ENCODE peak calls at places on chromosomes 2 and 18, in seven cellular contexts. E is left lung; P is IMR-90; Y is iPS DF 6.9; Z is CD8-positive, alpha-beta T cell; N is ovary; D is cardiac muscle cell. C is an unnamed sample.
A peak's percentile ranks its signal among the peaks of the same experiment; 100 is the strongest.

GRCh38 chr2:239751719-239752355 is 273.3 kb downstream of the NDUFA10 start:
- DNase-seq in N (no peak), Y (no peak), P (no peak), Z (peak; percentile 61), D (peak; percentile 55), E (peak; percentile 44), C (peak; percentile 68)

GRCh38 chr18:5943514-5943913 is 48.2 kb upstream of the TMEM200C start:
- DNase-seq in Y (no peak), E (no peak), Z (no peak), P (peak; percentile 25), D (peak; percentile 27), N (peak; percentile 29), C (no peak)

GRCh38 chr2:72961853-72962468 is 44.6 kb downstream of the EMX1 start:
- DNase-seq in E (no peak), Z (no peak), Y (no peak), D (no peak), P (no peak), N (no peak), C (no peak)

GRCh38 chr18:11665587-11665986 is 23.5 kb upstream of the GNAL start:
- DNase-seq in Y (no peak), P (no peak), N (no peak), Z (no peak), D (no peak), E (no peak), C (no peak)

GRCh38 chr2:224217962-224218347 is 178.9 kb upstream of the SERPINE2 start:
- DNase-seq in Z (no peak), D (peak; percentile 81), E (peak; percentile 32), P (peak; percentile 90), Y (no peak), N (no peak), C (no peak)

GRCh38 chr2:177161741-177162440 is 50.7 kb upstream of the HNRNPA3 start:
- DNase-seq in P (peak; percentile 41), N (no peak), D (peak; percentile 57), E (no peak), Y (no peak), Z (no peak), C (no peak)

GRCh38 chr2:54903736-54904554 is 146.3 kb downstream of the RTN4 start:
- DNase-seq in D (peak; percentile 94), P (peak; percentile 99), Y (no peak), E (peak; percentile 52), Z (no peak), N (no peak), C (no peak)

GRCh38 chr2:172640389-172640788 is 84.5 kb downstream of the PDK1 start:
- DNase-seq in D (peak; percentile 6), N (no peak), P (peak; percentile 65), Z (no peak), Y (no peak), E (no peak), C (no peak)

GRCh38 chr2:24111407-24111861 is 11.7 kb downstream of the PFN4 start:
- DNase-seq in Z (no peak), E (no peak), P (peak; percentile 35), Y (no peak), D (no peak), N (no peak), C (no peak)

GRCh38 chr2:172282944-172283343 is 144.4 kb upstream of the ITGA6 start:
- DNase-seq in D (peak; percentile 62), E (no peak), Y (no peak), Z (no peak), N (no peak), P (peak; percentile 99), C (no peak)

GRCh38 chr2:233422050-233422639 is 67.9 kb downstream of the DGKD start:
- DNase-seq in Y (no peak), Z (peak; percentile 85), E (peak; percentile 90), N (no peak), P (no peak), D (no peak), C (peak; percentile 95)

GRCh38 chr18:55421612-55422381 is 166.2 kb downstream of the TCF4 start:
- DNase-seq in P (no peak), Z (no peak), N (peak; percentile 42), D (peak; percentile 67), E (no peak), Y (no peak), C (no peak)

GRCh38 chr18:73842795-73843394 is 304.7 kb downstream of the FBXO15 start:
- DNase-seq in E (no peak), N (no peak), Y (peak; percentile 2), P (peak; percentile 65), Z (no peak), D (peak; percentile 64), C (no peak)

GRCh38 chr2:593354-594026 is 83.7 kb downstream of the TMEM18 start:
- DNase-seq in Z (no peak), Y (no peak), D (no peak), E (no peak), N (no peak), P (no peak), C (no peak)

DNA sequence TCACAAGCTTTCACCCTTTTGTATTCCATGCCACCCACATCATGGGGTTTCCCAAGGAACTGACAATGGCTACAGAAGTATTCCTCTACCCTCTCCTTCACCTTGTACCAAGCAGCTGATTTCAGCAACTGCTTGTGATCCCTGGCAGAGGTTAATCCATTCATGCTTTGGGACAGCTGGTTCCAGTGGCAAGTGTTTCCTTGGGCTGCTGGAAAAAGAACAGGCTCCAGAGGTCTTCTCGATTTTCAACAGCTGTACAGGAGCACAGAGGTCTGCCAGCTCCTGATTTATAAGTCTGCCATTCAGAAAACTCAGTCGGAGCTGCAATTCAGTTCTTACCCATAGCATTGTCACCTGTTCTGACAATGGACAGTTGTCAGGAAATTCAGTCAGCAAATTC is 239.2 kb upstream of the CWC22 start:
- DNase-seq in P (no peak), Y (no peak), E (no peak), D (no peak), Z (no peak), N (no peak), C (no peak)
- H3K4me1 ChIP-seq in P (no peaks in the 10 kb centered on the region), Y (peaks cover 2% of the 10 kb centered on the region), E (no peaks in the 10 kb centered on the region), D (no peaks in the 10 kb centered on the region), Z (no peaks in the 10 kb centered on the region), N (no peaks in the 10 kb centered on the region), C (no peaks in the 10 kb centered on the region)

GRCh38 chr18:57445488-57446319 is 10.5 kb downstream of the ONECUT2 start:
- DNase-seq in N (no peak), Z (no peak), D (no peak), P (no peak), E (no peak), Y (no peak), C (no peak)

GRCh38 chr18:57446322-57446721 is 11.1 kb downstream of the ONECUT2 start:
- DNase-seq in P (peak; percentile 4), N (no peak), Z (no peak), D (no peak), E (no peak), Y (no peak), C (no peak)

GRCh38 chr18:57444301-57444759 is 9.2 kb downstream of the ONECUT2 start:
- DNase-seq in Z (no peak), N (no peak), P (no peak), E (no peak), Y (no peak), D (no peak), C (no peak)

GRCh38 chr18:57443716-57444115 is 8.5 kb downstream of the ONECUT2 start:
- DNase-seq in D (no peak), Z (no peak), P (no peak), Y (no peak), N (no peak), E (no peak), C (no peak)

GRCh38 chr18:57447154-57447621 is 12.0 kb downstream of the ONECUT2 start:
- DNase-seq in P (peak; percentile 18), Y (no peak), Z (no peak), N (no peak), D (peak; percentile 48), E (no peak), C (no peak)
- H3K27me3 ChIP-seq in P (peaks cover 16% of the 10 kb centered on the region), Y (peaks cover 20% of the 10 kb centered on the region), Z (peaks cover 5% of the 10 kb centered on the region), N (no peaks in the 10 kb centered on the region), D (peaks cover 57% of the 10 kb centered on the region), E (peaks cover 23% of the 10 kb centered on the region), C (peaks cover 54% of the 10 kb centered on the region)

GRCh38 chr18:48473816-48474215 is 64.6 kb upstream of the ZBTB7C start:
- DNase-seq in D (no peak), Y (no peak), N (no peak), Z (no peak), E (no peak), P (no peak), C (no peak)

GRCh38 chr18:48468151-48468550 is 59.0 kb upstream of the ZBTB7C start:
- DNase-seq in Y (no peak), D (no peak), E (no peak), Z (no peak), P (no peak), N (no peak), C (no peak)

GRCh38 chr18:48472610-48473009 is 63.4 kb upstream of the ZBTB7C start:
- DNase-seq in Z (no peak), N (no peak), E (no peak), Y (no peak), P (no peak), D (peak; percentile 61), C (no peak)

GRCh38 chr18:48467231-48467630 is 58.0 kb upstream of the ZBTB7C start:
- DNase-seq in Z (no peak), Y (no peak), P (no peak), E (no peak), D (no peak), N (no peak), C (no peak)

DNA sequence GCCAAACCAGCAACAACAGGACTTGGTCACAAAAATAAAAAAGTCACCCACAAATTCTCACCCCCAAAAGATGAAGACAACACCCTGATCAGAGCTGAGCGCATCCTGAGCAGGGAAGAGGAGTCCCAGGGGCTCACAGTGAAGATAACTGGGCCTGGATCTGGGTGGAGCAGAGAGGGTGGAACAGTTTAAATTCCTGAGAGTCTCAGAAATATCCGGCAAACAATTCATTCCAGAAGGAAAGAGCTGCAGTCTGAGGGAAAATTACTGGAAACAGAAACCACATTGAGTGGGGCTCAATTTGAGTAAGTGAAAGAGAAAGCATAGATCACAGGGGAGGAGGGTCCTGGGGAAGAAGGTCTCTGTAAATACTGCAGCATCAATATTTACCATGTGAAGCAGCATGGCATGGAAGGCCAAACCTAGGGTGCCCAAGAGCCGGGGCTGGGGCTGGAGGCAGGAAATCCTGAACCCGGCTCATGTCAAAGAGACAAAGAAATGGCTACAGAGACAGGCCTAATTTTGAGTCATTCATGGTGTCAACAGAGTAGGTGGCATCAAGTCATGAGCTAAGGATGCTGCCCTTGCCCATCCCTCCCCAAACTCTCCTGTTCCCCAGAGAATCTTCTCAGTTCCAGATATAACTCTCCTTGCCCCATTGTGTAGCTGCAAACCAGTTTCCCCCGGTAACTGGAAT is 61.4 kb upstream of the ZBTB7C start:
- DNase-seq in P (no peak), D (peak; percentile 33), Y (no peak), E (no peak), N (no peak), Z (no peak), C (no peak)
- H3K4me1 ChIP-seq in P (no peaks in the 10 kb centered on the region), D (no peaks in the 10 kb centered on the region), Y (no peaks in the 10 kb centered on the region), E (no peaks in the 10 kb centered on the region), N (peaks cover 2% of the 10 kb centered on the region), Z (no peaks in the 10 kb centered on the region), C (peaks cover 14% of the 10 kb centered on the region)

GRCh38 chr2:108983610-108984009 is 5.4 kb downstream of the EDAR start:
- DNase-seq in Z (no peak), Y (no peak), E (no peak), N (no peak), D (no peak), P (no peak), C (no peak)
- H3K27me3 ChIP-seq in Z (no peaks in the 10 kb centered on the region), Y (no peaks in the 10 kb centered on the region), E (peaks cover 2% of the 10 kb centered on the region), N (no peaks in the 10 kb centered on the region), D (no peaks in the 10 kb centered on the region), P (peaks cover 92% of the 10 kb centered on the region), C (peaks cover 13% of the 10 kb centered on the region)